ENCODE peak calls at places on chromosomes 2 and 18, in six cellular contexts. One of them, this sample, is unnamed.

GRCh38 chr2:26561918-26562810 is 79.0 kb downstream of the CIB4 start:
- DNase-seq in NCI-H1417: peak
- DNase-seq in A172: no peak
- DNase-seq in cardiac fibroblast: peak
- DNase-seq in psoas muscle: peak
- DNase-seq in HT-29: peak
- DNase-seq in this sample: no peak

GRCh38 chr2:150125708-150126107 is 361.8 kb downstream of the RND3 start:
- DNase-seq in NCI-H1417: no peak
- DNase-seq in A172: peak
- DNase-seq in cardiac fibroblast: peak
- DNase-seq in psoas muscle: no peak
- DNase-seq in HT-29: peak
- DNase-seq in this sample: no peak

GRCh38 chr2:105283532-105283931 is 42.0 kb downstream of the GPR45 start:
- DNase-seq in NCI-H1417: no peak
- DNase-seq in A172: no peak
- DNase-seq in cardiac fibroblast: no peak
- DNase-seq in psoas muscle: no peak
- DNase-seq in HT-29: no peak
- DNase-seq in this sample: no peak

GRCh38 chr2:230410861-230411464 is 5.0 kb upstream of the SP100 start:
- DNase-seq in NCI-H1417: no peak
- DNase-seq in A172: no peak
- DNase-seq in cardiac fibroblast: no peak
- DNase-seq in psoas muscle: no peak
- DNase-seq in HT-29: no peak
- DNase-seq in this sample: no peak

GRCh38 chr2:183081908-183082307 is 3.4 kb downstream of the DUSP19 start:
- DNase-seq in NCI-H1417: no peak
- DNase-seq in A172: no peak
- DNase-seq in cardiac fibroblast: peak
- DNase-seq in psoas muscle: no peak
- DNase-seq in HT-29: no peak
- DNase-seq in this sample: no peak

GRCh38 chr2:63789318-63790051 is 52.2 kb upstream of the UGP2 start:
- DNase-seq in NCI-H1417: no peak
- DNase-seq in A172: no peak
- DNase-seq in cardiac fibroblast: peak
- DNase-seq in psoas muscle: no peak
- DNase-seq in HT-29: no peak
- DNase-seq in this sample: no peak

GRCh38 chr2:172148246-172148645 is 45.5 kb upstream of the DLX2 start:
- DNase-seq in NCI-H1417: no peak
- DNase-seq in A172: no peak
- DNase-seq in cardiac fibroblast: no peak
- DNase-seq in psoas muscle: no peak
- DNase-seq in HT-29: no peak
- DNase-seq in this sample: no peak

GRCh38 chr18:62436636-62437519 is 85.9 kb upstream of the ZCCHC2 start:
- DNase-seq in NCI-H1417: no peak
- DNase-seq in A172: no peak
- DNase-seq in cardiac fibroblast: peak
- DNase-seq in psoas muscle: peak
- DNase-seq in HT-29: no peak
- DNase-seq in this sample: peak

GRCh38 chr2:238100049-238100820 is at the start of gene ESPNL:
- DNase-seq in NCI-H1417: no peak
- DNase-seq in A172: peak
- DNase-seq in cardiac fibroblast: no peak
- DNase-seq in psoas muscle: peak
- DNase-seq in HT-29: no peak
- DNase-seq in this sample: no peak

GRCh38 chr2:115161531-115162453 is 719.4 kb downstream of the DPP10 start:
- DNase-seq in NCI-H1417: peak
- DNase-seq in A172: no peak
- DNase-seq in cardiac fibroblast: no peak
- DNase-seq in psoas muscle: peak
- DNase-seq in HT-29: no peak
- DNase-seq in this sample: no peak

This sample was measured in uterus.